ENCODE peak calls at places on chromosomes 2 and 18, in nine cellular contexts. W, J, S, T, B, G, C, H and P are unnamed samples.

GRCh38 chr2:168679741-168680140 is 122.7 kb upstream of the NOSTRIN start:
- DNase-seq in W (no peak), T (no peak), J (peak), S (no peak), H (no peak), C (no peak), B (no peak), G (no peak), P (no peak)

GRCh38 chr18:59691046-59691395 is 6.2 kb downstream of the CCBE1 start:
- DNase-seq in H (no peak), C (peak), G (no peak), J (peak), W (peak), T (no peak), B (peak), S (no peak), P (peak)

GRCh38 chr18:12841070-12841469 is 43.0 kb downstream of the PTPN2 start:
- DNase-seq in B (no peak), W (no peak), J (no peak), S (no peak), G (no peak), H (no peak), T (no peak), C (no peak), P (no peak)

GRCh38 chr2:78465707-78466106 is 559.8 kb upstream of the REG3G start:
- DNase-seq in T (no peak), W (no peak), S (no peak), B (no peak), H (no peak), J (no peak), G (no peak), C (no peak), P (no peak)

GRCh38 chr18:41853280-41853679 is 101.8 kb upstream of the PIK3C3 start:
- DNase-seq in S (no peak), W (no peak), C (no peak), G (no peak), H (no peak), J (no peak), T (no peak), B (no peak), P (no peak)

GRCh38 chr2:229725716-229726346 is 11.5 kb upstream of the DNER start:
- DNase-seq in H (peak), B (peak), C (no peak), G (no peak), J (peak), S (no peak), W (peak), T (no peak), P (peak)

GRCh38 chr2:235541016-235541415 is 47.2 kb downstream of the AGAP1 start:
- DNase-seq in S (no peak), G (no peak), W (no peak), J (no peak), H (no peak), C (peak), B (no peak), T (no peak), P (no peak)

GRCh38 chr18:37420315-37420880 is 145.2 kb downstream of the CELF4 start:
- DNase-seq in J (no peak), B (no peak), T (no peak), C (no peak), H (no peak), S (no peak), W (no peak), G (no peak), P (no peak)

GRCh38 chr2:28392297-28393114 is at the start of gene FOSL2:
- DNase-seq in B (peak), T (peak), S (peak), C (peak), G (peak), H (peak), W (peak), J (peak), P (peak)

GRCh38 chr2:3581367-3582262 is 6.6 kb downstream of the RPS7 start:
- DNase-seq in T (no peak), G (no peak), H (no peak), J (no peak), C (no peak), S (no peak), B (no peak), W (no peak), P (no peak)

GRCh38 chr2:221943078-221943810 is 355.6 kb downstream of the PAX3 start:
- DNase-seq in W (peak), C (no peak), T (peak), S (no peak), H (no peak), B (peak), J (peak), G (no peak), P (peak)

GRCh38 chr2:54371461-54372065 is 84.6 kb upstream of the SPTBN1 start:
- DNase-seq in J (no peak), C (no peak), S (no peak), W (no peak), B (no peak), H (no peak), T (no peak), G (no peak), P (no peak)

GRCh38 chr2:178066890-178067669 is 5.5 kb downstream of the PDE11A start:
- DNase-seq in B (no peak), G (no peak), H (no peak), C (no peak), W (peak), S (no peak), T (no peak), J (no peak), P (no peak)

GRCh38 chr18:57942493-57942892 is 101.5 kb upstream of the NEDD4L start:
- DNase-seq in C (no peak), H (no peak), G (no peak), W (no peak), B (no peak), S (no peak), T (no peak), J (no peak), P (no peak)

GRCh38 chr2:53519925-53520629 is 247.5 kb upstream of the CHAC2 start:
- DNase-seq in C (no peak), H (no peak), J (no peak), S (no peak), W (no peak), B (no peak), T (no peak), G (no peak), P (no peak)

GRCh38 chr18:77009675-77010074 is 122.9 kb downstream of the MBP start:
- DNase-seq in W (no peak), G (no peak), B (no peak), J (no peak), T (no peak), H (no peak), S (no peak), C (no peak), P (no peak)

GRCh38 chr18:48161911-48162698 is 231.6 kb upstream of the SMAD2 start:
- DNase-seq in J (no peak), G (no peak), W (no peak), C (peak), H (no peak), B (no peak), S (no peak), T (no peak), P (no peak)

GRCh38 chr2:58539973-58540372 is 298.8 kb upstream of the FANCL start:
- DNase-seq in J (peak), B (no peak), H (no peak), G (no peak), C (no peak), T (no peak), S (no peak), W (no peak), P (no peak)

GRCh38 chr2:61853086-61853847 is 593 bp downstream of the FAM161A start:
- DNase-seq in B (no peak), H (no peak), C (peak), S (no peak), G (no peak), W (no peak), T (no peak), J (peak), P (no peak)

GRCh38 chr18:13136689-13137040 is 81.9 kb upstream of the LDLRAD4 start:
- DNase-seq in H (no peak), T (no peak), G (no peak), W (no peak), S (no peak), C (no peak), B (peak), J (no peak), P (peak)

GRCh38 chr2:204681412-204681811 is 136.1 kb downstream of the PARD3B start:
- DNase-seq in C (no peak), J (no peak), S (no peak), T (no peak), B (no peak), W (peak), H (no peak), G (no peak), P (no peak)

GRCh38 chr2:57669570-57669969 is 377.0 kb upstream of the VRK2 start:
- DNase-seq in T (no peak), H (no peak), S (no peak), W (no peak), B (no peak), C (no peak), G (no peak), J (no peak), P (no peak)

GRCh38 chr18:55477537-55478300 is 110.3 kb downstream of the TCF4 start:
- DNase-seq in C (no peak), W (peak), B (peak), H (no peak), T (no peak), S (no peak), G (no peak), J (peak), P (peak)

GRCh38 chr18:9905401-9905922 is 8.4 kb upstream of the VAPA start:
- DNase-seq in C (no peak), S (no peak), B (peak), H (no peak), J (peak), G (no peak), T (no peak), W (peak), P (peak)

GRCh38 chr2:15638720-15639119 is 47.1 kb downstream of the DDX1 start:
- DNase-seq in J (peak), G (no peak), W (peak), H (peak), B (peak), S (no peak), T (no peak), C (no peak), P (peak)

GRCh38 chr2:205424326-205424725 is 258.0 kb upstream of the NRP2 start:
- DNase-seq in W (no peak), C (no peak), S (no peak), J (no peak), T (no peak), H (no peak), B (no peak), G (no peak), P (no peak)

GRCh38 chr2:233855345-233855744 is 1.0 kb upstream of the HJURP start:
- DNase-seq in C (no peak), S (no peak), B (no peak), W (no peak), J (no peak), H (no peak), G (no peak), T (no peak), P (no peak)

GRCh38 chr2:230589497-230590015 is 123.1 kb upstream of the CAB39 start:
- DNase-seq in S (peak), T (no peak), B (no peak), J (no peak), H (no peak), C (no peak), W (no peak), G (no peak), P (no peak)

GRCh38 chr2:20540587-20541304 is 93.9 kb downstream of the RHOB start:
- DNase-seq in B (no peak), W (no peak), T (no peak), H (no peak), G (no peak), C (no peak), J (no peak), S (no peak), P (no peak)

GRCh38 chr2:943821-944220 is 6.8 kb upstream of the SNTG2 start:
- DNase-seq in H (no peak), J (no peak), C (no peak), T (no peak), G (no peak), B (no peak), W (no peak), S (no peak), P (no peak)

GRCh38 chr2:7437122-7437521 is 519.9 kb downstream of the RNF144A start:
- DNase-seq in S (no peak), J (no peak), H (no peak), T (no peak), C (no peak), G (no peak), W (no peak), B (no peak), P (no peak)

GRCh38 chr2:193847140-193847539 is 1652.4 kb upstream of the TMEFF2 start:
- DNase-seq in G (no peak), H (no peak), W (peak), J (peak), S (no peak), T (no peak), B (peak), C (no peak), P (peak)

GRCh38 chr2:200525551-200525881 is 491 bp upstream of the SGO2 start:
- DNase-seq in J (no peak), C (no peak), S (no peak), W (no peak), H (no peak), T (no peak), G (no peak), B (no peak), P (no peak)

GRCh38 chr18:31722369-31722957 is 38.1 kb upstream of the B4GALT6 start:
- DNase-seq in S (no peak), T (peak), C (peak), G (no peak), H (peak), B (peak), W (peak), J (peak), P (peak)

GRCh38 chr2:71419976-71420375 is 33.4 kb upstream of the DYSF start:
- DNase-seq in B (no peak), J (no peak), C (no peak), W (no peak), G (no peak), S (no peak), H (no peak), T (no peak), P (no peak)

GRCh38 chr2:71422786-71423185 is 30.6 kb upstream of the DYSF start:
- DNase-seq in J (no peak), G (no peak), W (no peak), B (no peak), S (no peak), H (no peak), T (no peak), C (no peak), P (no peak)

GRCh38 chr2:71419145-71419544 is 34.2 kb upstream of the DYSF start:
- DNase-seq in S (no peak), G (no peak), W (no peak), J (no peak), H (no peak), T (no peak), C (no peak), B (no peak), P (no peak)

DNA sequence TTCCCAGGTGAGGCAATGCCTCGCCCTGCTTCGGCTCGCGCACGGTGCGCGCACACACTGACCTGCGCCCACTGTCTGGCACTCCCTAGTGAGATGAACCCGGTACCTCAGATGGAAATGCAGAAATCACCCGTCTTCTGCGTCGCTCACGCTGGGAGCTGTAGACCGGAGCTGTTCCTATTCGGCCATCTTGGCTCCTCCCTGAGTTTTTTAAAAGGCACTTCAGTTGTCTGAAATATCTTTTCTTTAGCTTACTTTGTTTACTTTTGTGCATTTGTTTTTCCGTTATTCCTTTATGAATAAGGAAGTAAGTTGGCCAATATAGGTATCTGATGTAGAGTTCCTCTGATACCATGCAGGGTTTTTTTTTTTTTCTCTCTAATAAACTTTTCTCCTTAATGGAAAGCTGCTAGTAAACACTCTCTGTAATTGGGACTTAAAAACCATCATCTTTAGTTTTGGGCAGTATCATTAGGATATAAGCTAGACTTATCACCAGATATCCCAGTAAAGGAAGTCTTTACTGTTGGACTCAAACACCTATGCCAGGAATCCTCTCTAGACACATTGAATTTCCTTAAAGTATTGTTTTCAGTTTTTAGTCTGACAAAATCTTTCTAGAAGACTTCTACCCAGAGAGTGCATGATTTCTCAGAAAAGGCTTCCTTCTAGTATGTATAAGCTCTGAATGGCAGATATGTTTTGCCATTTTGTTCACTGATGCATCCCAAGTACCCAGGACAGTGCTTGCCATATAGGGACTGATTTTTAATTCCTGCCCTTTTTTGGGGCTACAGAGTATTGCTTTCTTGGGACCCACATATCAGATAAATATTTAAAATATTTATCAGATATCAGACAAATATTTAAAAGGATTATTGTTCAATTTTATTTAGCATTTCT is 35.8 kb upstream of the DYSF start:
- DNase-seq in B (peak), J (no peak), W (no peak), C (no peak), H (no peak), S (no peak), G (no peak), T (no peak), P (no peak)
- TF ChIP-seq CTCF in B (no peak), J (no peak), W (no peak), C (no peak), H (no peak), S (no peak), G (peak), T (no peak), P (no peak)

DNA sequence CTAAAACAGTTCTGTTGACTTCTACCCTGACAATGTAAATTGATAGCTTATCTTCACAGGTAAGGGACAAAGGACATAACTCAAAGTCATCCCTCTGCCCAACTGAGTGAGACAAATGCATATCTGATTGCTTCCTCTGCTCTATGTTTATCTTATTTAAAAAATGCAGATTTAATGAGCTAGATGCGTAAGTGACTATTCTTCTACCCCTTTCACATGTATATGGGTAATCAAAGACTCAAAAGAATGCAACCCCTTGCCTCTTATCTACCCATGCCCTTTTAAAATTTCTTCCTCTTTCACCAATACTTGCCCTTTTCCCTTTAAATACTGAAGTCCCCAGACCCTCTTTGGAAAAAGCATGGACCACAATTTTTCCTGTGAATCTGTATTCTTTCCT is 253.4 kb downstream of the WDPCP start:
- DNase-seq in S (no peak), B (no peak), H (no peak), J (no peak), G (no peak), T (no peak), C (no peak), W (no peak), P (no peak)
- H3K4me3 ChIP-seq in S (no peak), B (no peak), H (no peak), J (no peak), G (no peak), T (no peak), C (no peak), W (no peak), P (no peak)

GRCh38 chr2:105092797-105093196 is 54.9 kb downstream of the MRPS9 start:
- DNase-seq in H (no peak), S (no peak), G (no peak), T (no peak), B (no peak), C (no peak), J (no peak), W (no peak), P (no peak)

GRCh38 chr2:105087273-105087672 is 49.4 kb downstream of the MRPS9 start:
- DNase-seq in H (no peak), J (no peak), G (no peak), B (no peak), C (no peak), S (no peak), W (no peak), T (no peak), P (no peak)

GRCh38 chr2:105085525-105085924 is 47.7 kb downstream of the MRPS9 start:
- DNase-seq in B (no peak), W (no peak), S (no peak), J (no peak), C (no peak), H (no peak), T (no peak), G (no peak), P (no peak)

GRCh38 chr2:105090091-105090490 is 52.2 kb downstream of the MRPS9 start:
- DNase-seq in G (no peak), S (no peak), W (no peak), C (no peak), H (no peak), B (no peak), J (no peak), T (no peak), P (no peak)
- TF ChIP-seq CTCF in G (no peak), S (no peak), W (no peak), C (no peak), H (no peak), B (no peak), J (no peak), T (no peak), P (no peak)

GRCh38 chr2:135742307-135742838 is 718 bp downstream of the UBXN4 start:
- DNase-seq in W (peak), G (no peak), C (peak), H (no peak), J (peak), S (peak), T (no peak), B (peak), P (peak)

GRCh38 chr2:135741395-135742306 is at the start of gene UBXN4:
- DNase-seq in C (peak), W (peak), H (peak), J (peak), G (peak), S (peak), B (peak), T (peak), P (peak)

GRCh38 chr2:135745545-135745944 is 3.9 kb downstream of the UBXN4 start:
- DNase-seq in G (no peak), C (no peak), J (peak), H (peak), S (no peak), B (peak), W (peak), T (no peak), P (peak)

GRCh38 chr2:135744761-135745314 is 3.2 kb downstream of the UBXN4 start:
- DNase-seq in C (no peak), G (no peak), S (no peak), T (no peak), H (no peak), J (peak), W (peak), B (peak), P (peak)

DNA sequence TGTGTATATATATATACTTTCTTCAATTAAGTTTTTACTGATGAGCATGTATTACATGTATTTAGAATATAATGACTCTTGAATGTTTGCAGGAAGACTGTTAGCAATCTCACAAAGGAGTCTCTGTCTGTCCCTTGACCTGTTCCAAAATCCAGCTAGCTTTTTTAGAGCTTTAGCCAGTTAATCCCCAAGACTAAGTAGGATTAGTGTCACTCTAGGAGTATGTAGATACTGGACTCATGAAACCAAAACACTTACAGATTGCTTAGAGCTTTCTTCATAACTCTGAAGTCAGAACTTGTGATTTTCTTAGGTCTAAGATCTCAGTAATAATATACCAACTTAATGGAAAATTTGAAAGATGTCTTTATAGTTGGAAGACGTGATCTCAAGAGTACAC is 2.2 kb downstream of the UBXN4 start:
- DNase-seq in C (no peak), B (peak), H (no peak), G (no peak), J (no peak), S (no peak), T (no peak), W (peak), P (no peak)
- H3K4me3 ChIP-seq in C (peak), B (peak), H (peak), G (no peak), J (peak), S (peak), T (peak), W (peak), P (peak)

GRCh38 chr18:61893971-61894750 is 1.4 kb upstream of the RNF152 start:
- DNase-seq in G (peak), J (peak), C (peak), T (peak), H (no peak), W (peak), S (peak), B (peak), P (peak)
- TF ChIP-seq CTCF in G (peak), J (peak), C (no peak), T (peak), H (peak), W (peak), S (peak), B (peak), P (no peak)

GRCh38 chr2:67917332-67918054 is 145.3 kb downstream of the C1D start:
- DNase-seq in C (no peak), B (peak), G (peak), T (no peak), W (peak), H (peak), J (peak), S (no peak), P (peak)
- H3K4me3 ChIP-seq in C (no peak), B (no peak), G (no peak), T (no peak), W (peak), H (no peak), J (no peak), S (no peak), P (no peak)

GRCh38 chr2:25036221-25036559 is 5.7 kb upstream of the EFR3B start:
- DNase-seq in C (no peak), J (no peak), H (no peak), G (no peak), W (no peak), T (no peak), S (no peak), B (no peak), P (no peak)
- TF ChIP-seq CTCF in C (no peak), J (no peak), H (no peak), G (no peak), W (no peak), T (no peak), S (no peak), B (no peak), P (no peak)